ENCODE peak calls at places on chromosomes 1 and 21, in five cellular contexts. One of them, this sample, is unnamed. For H3K4me1, the result is how much of the 10 kb centered on the place peaks cover.

GRCh38 chr1:181149326-181150000 is 61.0 kb downstream of the IER5 start:
- DNase-seq in HCT116: no peak
- DNase-seq in esophagus muscularis mucosa: no peak
- DNase-seq in right atrium auricular region: no peak
- DNase-seq in tibial artery: no peak
- DNase-seq in this sample: no peak

GRCh38 chr1:64393790-64394189 is 76.1 kb upstream of the CACHD1 start:
- DNase-seq in esophagus muscularis mucosa: no peak
- DNase-seq in right atrium auricular region: no peak
- DNase-seq in tibial artery: no peak
- DNase-seq in HCT116: no peak
- DNase-seq in this sample: no peak

GRCh38 chr21:24941316-24942185 is 665.7 kb downstream of the MRPL39 start:
- DNase-seq in right atrium auricular region: no peak
- DNase-seq in esophagus muscularis mucosa: no peak
- DNase-seq in tibial artery: no peak
- DNase-seq in HCT116: no peak
- DNase-seq in this sample: peak

GRCh38 chr1:65939187-65939586 is 146.5 kb downstream of the PDE4B start:
- DNase-seq in esophagus muscularis mucosa: no peak
- DNase-seq in right atrium auricular region: no peak
- DNase-seq in tibial artery: no peak
- DNase-seq in HCT116: no peak
- DNase-seq in this sample: no peak

GRCh38 chr1:162872981-162873380 is 12.0 kb upstream of the CCDC190 start:
- DNase-seq in esophagus muscularis mucosa: no peak
- DNase-seq in tibial artery: no peak
- DNase-seq in HCT116: no peak
- DNase-seq in right atrium auricular region: no peak
- DNase-seq in this sample: no peak

GRCh38 chr1:30383131-30383793 is 340.1 kb downstream of the MATN1 start:
- DNase-seq in tibial artery: peak
- DNase-seq in right atrium auricular region: no peak
- DNase-seq in HCT116: no peak
- DNase-seq in esophagus muscularis mucosa: no peak
- DNase-seq in this sample: no peak

GRCh38 chr1:39128959-39129358 is 75.5 kb upstream of the MACF1 start:
- DNase-seq in esophagus muscularis mucosa: no peak
- DNase-seq in right atrium auricular region: no peak
- DNase-seq in HCT116: peak
- DNase-seq in tibial artery: no peak
- DNase-seq in this sample: peak

GRCh38 chr1:116855788-116856187 is 53.9 kb upstream of the PTGFRN start:
- DNase-seq in right atrium auricular region: no peak
- DNase-seq in HCT116: no peak
- DNase-seq in esophagus muscularis mucosa: no peak
- DNase-seq in tibial artery: no peak
- DNase-seq in this sample: no peak

GRCh38 chr1:176494436-176494835 is 31.5 kb downstream of the PAPPA2 start:
- DNase-seq in esophagus muscularis mucosa: no peak
- DNase-seq in tibial artery: no peak
- DNase-seq in HCT116: no peak
- DNase-seq in right atrium auricular region: no peak
- DNase-seq in this sample: no peak

GRCh38 chr1:43492816-43493215 is 37.9 kb upstream of the PTPRF start:
- DNase-seq in right atrium auricular region: no peak
- DNase-seq in tibial artery: no peak
- DNase-seq in esophagus muscularis mucosa: peak
- DNase-seq in HCT116: no peak
- DNase-seq in this sample: peak

GRCh38 chr1:214296860-214297699 is 16.1 kb downstream of the SMYD2 start:
- DNase-seq in HCT116: no peak
- DNase-seq in esophagus muscularis mucosa: no peak
- DNase-seq in right atrium auricular region: no peak
- DNase-seq in tibial artery: no peak
- DNase-seq in this sample: peak

GRCh38 chr1:207695943-207696342 is 51.0 kb downstream of the CR1L start:
- DNase-seq in HCT116: no peak
- DNase-seq in tibial artery: no peak
- DNase-seq in esophagus muscularis mucosa: no peak
- DNase-seq in right atrium auricular region: no peak
- DNase-seq in this sample: no peak

GRCh38 chr21:27954806-27955205 is 987.9 kb upstream of the ADAMTS5 start:
- DNase-seq in right atrium auricular region: no peak
- DNase-seq in HCT116: no peak
- DNase-seq in esophagus muscularis mucosa: no peak
- DNase-seq in tibial artery: no peak
- DNase-seq in this sample: no peak

GRCh38 chr1:29197590-29197924 is 15.9 kb upstream of the SRSF4 start:
- DNase-seq in right atrium auricular region: no peak
- DNase-seq in tibial artery: no peak
- DNase-seq in esophagus muscularis mucosa: no peak
- DNase-seq in HCT116: peak
- DNase-seq in this sample: no peak

GRCh38 chr1:29515188-29515955 is 279.1 kb downstream of the PTPRU start:
- DNase-seq in HCT116: no peak
- DNase-seq in right atrium auricular region: no peak
- DNase-seq in tibial artery: peak
- DNase-seq in esophagus muscularis mucosa: peak
- DNase-seq in this sample: no peak

GRCh38 chr1:213429642-213430041 is 378.6 kb downstream of the RPS6KC1 start:
- DNase-seq in esophagus muscularis mucosa: no peak
- DNase-seq in HCT116: no peak
- DNase-seq in right atrium auricular region: no peak
- DNase-seq in tibial artery: no peak
- DNase-seq in this sample: no peak

GRCh38 chr1:159014003-159014571 is 4.4 kb downstream of the IFI16 start:
- DNase-seq in tibial artery: no peak
- DNase-seq in esophagus muscularis mucosa: no peak
- DNase-seq in right atrium auricular region: no peak
- DNase-seq in HCT116: no peak
- DNase-seq in this sample: no peak

GRCh38 chr1:171699526-171699925 is 42.3 kb downstream of the VAMP4 start:
- DNase-seq in HCT116: no peak
- DNase-seq in tibial artery: no peak
- DNase-seq in esophagus muscularis mucosa: no peak
- DNase-seq in right atrium auricular region: no peak
- DNase-seq in this sample: no peak

GRCh38 chr1:22454476-22455056 is 2.9 kb downstream of the ZBTB40 start:
- DNase-seq in tibial artery: no peak
- DNase-seq in right atrium auricular region: no peak
- DNase-seq in esophagus muscularis mucosa: peak
- DNase-seq in HCT116: no peak
- DNase-seq in this sample: no peak

GRCh38 chr21:38619865-38620513 is 121.7 kb upstream of the ERG start:
- DNase-seq in esophagus muscularis mucosa: peak
- DNase-seq in right atrium auricular region: no peak
- DNase-seq in HCT116: no peak
- DNase-seq in tibial artery: peak
- DNase-seq in this sample: peak

GRCh38 chr1:62038594-62039284 is 155.9 kb upstream of the L1TD1 start:
- DNase-seq in right atrium auricular region: no peak
- DNase-seq in esophagus muscularis mucosa: no peak
- DNase-seq in HCT116: no peak
- DNase-seq in tibial artery: no peak
- DNase-seq in this sample: no peak

GRCh38 chr1:111441573-111442192 is 7.4 kb downstream of the WDR77 start:
- DNase-seq in esophagus muscularis mucosa: peak
- DNase-seq in HCT116: no peak
- DNase-seq in tibial artery: no peak
- DNase-seq in right atrium auricular region: no peak
- DNase-seq in this sample: no peak

GRCh38 chr1:155648207-155649147 is 38.5 kb downstream of the MSTO1 start:
- DNase-seq in HCT116: peak
- DNase-seq in tibial artery: no peak
- DNase-seq in esophagus muscularis mucosa: no peak
- DNase-seq in right atrium auricular region: no peak
- DNase-seq in this sample: peak

GRCh38 chr1:78619803-78620579 is at the start of gene IFI44L:
- DNase-seq in right atrium auricular region: no peak
- DNase-seq in tibial artery: peak
- DNase-seq in HCT116: no peak
- DNase-seq in esophagus muscularis mucosa: no peak
- DNase-seq in this sample: peak

GRCh38 chr1:114113801-114114750 is 39.6 kb downstream of the SYT6 start:
- DNase-seq in tibial artery: peak
- DNase-seq in HCT116: peak
- DNase-seq in right atrium auricular region: no peak
- DNase-seq in esophagus muscularis mucosa: no peak
- DNase-seq in this sample: peak

GRCh38 chr1:201456499-201457309 is 12.3 kb downstream of the PHLDA3 start:
- DNase-seq in tibial artery: peak
- DNase-seq in right atrium auricular region: peak
- DNase-seq in esophagus muscularis mucosa: no peak
- DNase-seq in HCT116: no peak
- DNase-seq in this sample: peak

DNA sequence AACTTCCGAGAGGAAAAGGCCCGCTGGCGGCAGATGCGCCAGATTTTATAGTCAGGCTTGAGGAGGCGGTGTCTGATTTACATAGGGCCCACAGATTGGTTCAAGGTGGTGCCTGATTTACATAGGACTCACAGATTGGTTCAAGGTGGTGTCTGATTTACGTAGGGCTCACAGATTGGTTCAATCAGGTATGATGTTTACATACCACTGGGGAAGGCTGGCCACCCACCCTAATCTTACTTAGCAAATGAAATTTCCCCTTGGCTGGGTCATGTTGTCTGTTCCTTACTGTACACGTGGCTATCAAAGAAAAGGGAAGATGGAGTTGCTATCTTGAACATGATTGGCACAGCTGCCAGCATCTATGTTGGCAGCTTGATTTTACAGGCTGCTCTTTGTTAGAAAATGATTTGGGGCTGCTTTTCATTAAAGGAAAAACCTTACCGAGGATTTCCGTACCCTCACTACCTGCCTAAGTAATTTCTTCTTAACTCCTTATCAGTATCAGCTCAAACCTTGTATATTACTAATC is 96.3 kb downstream of the SETD4 start:
- DNase-seq in tibial artery: no peak
- DNase-seq in right atrium auricular region: no peak
- DNase-seq in esophagus muscularis mucosa: no peak
- DNase-seq in HCT116: no peak
- DNase-seq in this sample: no peak
- H3K4me1 ChIP-seq in tibial artery: under half
- H3K4me1 ChIP-seq in right atrium auricular region: under half
- H3K4me1 ChIP-seq in esophagus muscularis mucosa: under half
- H3K4me1 ChIP-seq in HCT116: under half
- H3K4me1 ChIP-seq in this sample: under half

GRCh38 chr21:21401444-21401843 is 403.2 kb downstream of the NCAM2 start:
- DNase-seq in right atrium auricular region: no peak
- DNase-seq in HCT116: no peak
- DNase-seq in esophagus muscularis mucosa: no peak
- DNase-seq in tibial artery: no peak
- DNase-seq in this sample: no peak

GRCh38 chr21:21397464-21397863 is 399.3 kb downstream of the NCAM2 start:
- DNase-seq in right atrium auricular region: no peak
- DNase-seq in esophagus muscularis mucosa: no peak
- DNase-seq in tibial artery: no peak
- DNase-seq in HCT116: no peak
- DNase-seq in this sample: no peak

GRCh38 chr21:21396424-21396823 is 398.2 kb downstream of the NCAM2 start:
- DNase-seq in HCT116: no peak
- DNase-seq in tibial artery: no peak
- DNase-seq in esophagus muscularis mucosa: no peak
- DNase-seq in right atrium auricular region: no peak
- DNase-seq in this sample: no peak
- H3K4me1 ChIP-seq in HCT116: under half
- H3K4me1 ChIP-seq in tibial artery: under half
- H3K4me1 ChIP-seq in esophagus muscularis mucosa: under half
- H3K4me1 ChIP-seq in right atrium auricular region: under half
- H3K4me1 ChIP-seq in this sample: under half

GRCh38 chr1:161082996-161083742 is 6.2 kb downstream of the NECTIN4 start:
- DNase-seq in HCT116: peak
- DNase-seq in tibial artery: peak
- DNase-seq in esophagus muscularis mucosa: no peak
- DNase-seq in right atrium auricular region: peak
- DNase-seq in this sample: peak

GRCh38 chr1:161083743-161084084 is 5.6 kb downstream of the NECTIN4 start:
- DNase-seq in HCT116: no peak
- DNase-seq in tibial artery: no peak
- DNase-seq in esophagus muscularis mucosa: no peak
- DNase-seq in right atrium auricular region: no peak
- DNase-seq in this sample: no peak

GRCh38 chr1:161081519-161081918 is 7.8 kb downstream of the NECTIN4 start:
- DNase-seq in tibial artery: no peak
- DNase-seq in HCT116: no peak
- DNase-seq in right atrium auricular region: no peak
- DNase-seq in esophagus muscularis mucosa: no peak
- DNase-seq in this sample: no peak

GRCh38 chr1:161081151-161081405 is 8.3 kb downstream of the NECTIN4 start:
- DNase-seq in tibial artery: no peak
- DNase-seq in esophagus muscularis mucosa: no peak
- DNase-seq in right atrium auricular region: no peak
- DNase-seq in HCT116: no peak
- DNase-seq in this sample: peak

DNA sequence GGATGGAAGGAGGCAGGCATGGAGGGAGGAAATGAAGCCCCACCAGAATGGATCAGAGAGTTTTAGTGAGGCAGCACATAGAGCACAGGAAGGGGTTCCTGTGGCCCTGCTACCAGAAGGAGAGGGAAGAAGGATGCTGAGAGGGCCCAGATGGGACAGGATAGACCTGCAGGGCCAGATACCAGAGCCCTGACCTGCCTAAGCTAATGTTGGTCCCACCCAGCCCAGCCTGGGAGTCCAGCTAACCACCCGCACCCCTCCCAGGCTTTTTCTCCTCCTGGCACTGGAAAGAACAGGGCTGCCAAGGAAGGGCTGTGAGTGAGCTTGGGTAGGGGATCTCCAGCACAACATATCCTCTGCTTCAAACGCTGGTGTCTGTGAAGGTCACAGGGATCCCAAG is 6.9 kb downstream of the NECTIN4 start:
- DNase-seq in esophagus muscularis mucosa: no peak
- DNase-seq in tibial artery: no peak
- DNase-seq in right atrium auricular region: no peak
- DNase-seq in HCT116: no peak
- DNase-seq in this sample: no peak
- H3K4me1 ChIP-seq in esophagus muscularis mucosa: under half
- H3K4me1 ChIP-seq in tibial artery: under half
- H3K4me1 ChIP-seq in right atrium auricular region: under half
- H3K4me1 ChIP-seq in HCT116: half or more
- H3K4me1 ChIP-seq in this sample: under half

GRCh38 chr1:31596737-31597097 is 20.4 kb downstream of the TINAGL1 start:
- DNase-seq in esophagus muscularis mucosa: no peak
- DNase-seq in HCT116: no peak
- DNase-seq in tibial artery: no peak
- DNase-seq in right atrium auricular region: no peak
- DNase-seq in this sample: no peak

GRCh38 chr1:31598980-31599379 is 18.5 kb upstream of the HCRTR1 start:
- DNase-seq in esophagus muscularis mucosa: no peak
- DNase-seq in tibial artery: no peak
- DNase-seq in HCT116: no peak
- DNase-seq in right atrium auricular region: no peak
- DNase-seq in this sample: no peak

GRCh38 chr1:31593136-31593665 is 16.9 kb downstream of the TINAGL1 start:
- DNase-seq in tibial artery: peak
- DNase-seq in HCT116: no peak
- DNase-seq in esophagus muscularis mucosa: no peak
- DNase-seq in right atrium auricular region: no peak
- DNase-seq in this sample: no peak

GRCh38 chr1:31593770-31594632 is 17.7 kb downstream of the TINAGL1 start:
- DNase-seq in esophagus muscularis mucosa: no peak
- DNase-seq in right atrium auricular region: peak
- DNase-seq in tibial artery: peak
- DNase-seq in HCT116: peak
- DNase-seq in this sample: peak

GRCh38 chr1:31595836-31596736 is 19.8 kb downstream of the TINAGL1 start:
- DNase-seq in right atrium auricular region: no peak
- DNase-seq in HCT116: no peak
- DNase-seq in esophagus muscularis mucosa: no peak
- DNase-seq in tibial artery: no peak
- DNase-seq in this sample: no peak
- H3K4me1 ChIP-seq in right atrium auricular region: under half
- H3K4me1 ChIP-seq in HCT116: under half
- H3K4me1 ChIP-seq in esophagus muscularis mucosa: under half
- H3K4me1 ChIP-seq in tibial artery: under half
- H3K4me1 ChIP-seq in this sample: under half

This sample was measured in foreskin keratinocyte.